ENCODE peak calls at places on chromosome X, in six cellular contexts. L is endothelial cell; R is frontal cortex; I is naive thymus-derived CD8-positive, alpha-beta T cell; T is ovary; U is SK-N-SH. Y is an unnamed sample.

GRCh38 chrX:51336584-51336983 is 4.0 kb downstream of the NUDT10 start:
- DNase-seq in T (peak), R (peak), U (peak), L (peak), I (no peak), Y (peak)

GRCh38 chrX:16826207-16826606 is 39.9 kb downstream of the TXLNG start:
- DNase-seq in U (peak), R (no peak), T (no peak), L (no peak), I (no peak), Y (no peak)

GRCh38 chrX:135275973-135276372 is 24.1 kb downstream of the ETDA start:
- DNase-seq in I (no peak), T (no peak), U (no peak), L (no peak), R (no peak), Y (no peak)

GRCh38 chrX:153669174-153669890 is 4.3 kb downstream of the PNCK start:
- DNase-seq in I (peak), T (no peak), L (peak), U (peak), R (no peak), Y (peak)

GRCh38 chrX:11412715-11413623 is 119.8 kb downstream of the AMELX start:
- DNase-seq in I (no peak), L (no peak), U (no peak), R (no peak), T (no peak), Y (no peak)

GRCh38 chrX:130418740-130419139 is 17.0 kb downstream of the RBMX2 start:
- DNase-seq in T (no peak), R (no peak), U (no peak), I (no peak), L (no peak), Y (no peak)

GRCh38 chrX:133335027-133335426 is 80.3 kb downstream of the GPC4 start:
- DNase-seq in I (no peak), U (peak), R (peak), L (peak), T (peak), Y (no peak)

GRCh38 chrX:136210243-136210642 is 41.0 kb downstream of the MAP7D3 start:
- DNase-seq in L (no peak), R (no peak), U (no peak), I (no peak), T (no peak), Y (no peak)

GRCh38 chrX:150436200-150436599 is 73.1 kb downstream of the MAMLD1 start:
- DNase-seq in R (no peak), L (no peak), T (no peak), U (no peak), I (no peak), Y (no peak)

Y was measured in BE2C.